ENCODE peak calls at places on chromosome 9, in eight cellular contexts. L is omental fat pad; O is SK-MEL-5; Z is activated gamma-delta T cell treated with anti-CD3 and anti-CD28 coated beads, Interleukin-2, amount 50 U/mL, for 16 hours; H is cardiac muscle cell; U is T-helper 9 cell; P is mesothelial cell of epicardium; C is iPS-NIHi11. W is an unnamed sample.

GRCh38 chr9:38641985-38642864 is 21.8 kb upstream of the ANKRD18A start:
- DNase-seq in L (no peak), O (peak), Z (no peak), H (peak), U (no peak), P (no peak), C (peak), W (no peak)

GRCh38 chr9:38418366-38418765 is 5.9 kb downstream of the IGFBPL1 start:
- DNase-seq in L (no peak), O (no peak), Z (no peak), H (no peak), U (no peak), P (no peak), C (no peak), W (no peak)

GRCh38 chr9:126788046-126788445 is 16.8 kb upstream of the ZBTB43 start:
- DNase-seq in L (no peak), O (peak), Z (no peak), H (no peak), U (no peak), P (no peak), C (no peak), W (no peak)

GRCh38 chr9:27362447-27363210 is 65.7 kb upstream of the EQTN start:
- DNase-seq in L (no peak), O (no peak), Z (no peak), H (no peak), U (no peak), P (no peak), C (no peak), W (no peak)

GRCh38 chr9:131006601-131007000 is 2.4 kb upstream of the LAMC3 start:
- DNase-seq in L (no peak), O (no peak), Z (no peak), H (no peak), U (no peak), P (no peak), C (no peak), W (no peak)

GRCh38 chr9:125617087-125617486 is 89.9 kb downstream of the MAPKAP1 start:
- DNase-seq in L (no peak), O (no peak), Z (no peak), H (no peak), U (no peak), P (no peak), C (no peak), W (no peak)

GRCh38 chr9:79012561-79012960 is 559.2 kb upstream of the TLE4 start:
- DNase-seq in L (no peak), O (no peak), Z (no peak), H (no peak), U (no peak), P (no peak), C (no peak), W (no peak)

GRCh38 chr9:123911024-123911423 is 18.9 kb downstream of the DENND1A start:
- DNase-seq in L (no peak), O (no peak), Z (no peak), H (no peak), U (no peak), P (no peak), C (no peak), W (no peak)

GRCh38 chr9:28810375-28811075 is 1237.2 kb upstream of the C9orf72 start:
- DNase-seq in L (no peak), O (peak), Z (no peak), H (no peak), U (no peak), P (no peak), C (no peak), W (no peak)

GRCh38 chr9:128233817-128234406 is 30.7 kb downstream of the DNM1 start:
- DNase-seq in L (no peak), O (no peak), Z (no peak), H (no peak), U (no peak), P (no peak), C (no peak), W (no peak)

GRCh38 chr9:105912868-105913516 is 218.7 kb downstream of the TMEM38B start:
- DNase-seq in L (no peak), O (no peak), Z (no peak), H (no peak), U (no peak), P (no peak), C (peak), W (no peak)

GRCh38 chr9:7006417-7006816 is 248.6 kb downstream of the KDM4C start:
- DNase-seq in L (no peak), O (no peak), Z (no peak), H (no peak), U (no peak), P (no peak), C (no peak), W (no peak)

GRCh38 chr9:122206118-122207046 is 22.4 kb downstream of the LHX6 start:
- DNase-seq in L (no peak), O (no peak), Z (no peak), H (no peak), U (no peak), P (no peak), C (no peak), W (no peak)

GRCh38 chr9:136865768-136866103 is 372 bp downstream of the EDF1 start:
- DNase-seq in L (no peak), O (no peak), Z (no peak), H (no peak), U (no peak), P (no peak), C (peak), W (no peak)

GRCh38 chr9:114400219-114400618 is 12.4 kb upstream of the AKNA start:
- DNase-seq in L (no peak), O (no peak), Z (no peak), H (no peak), U (no peak), P (no peak), C (no peak), W (no peak)

GRCh38 chr9:99076030-99076429 is 28.9 kb upstream of the TGFBR1 start:
- DNase-seq in L (no peak), O (no peak), Z (no peak), H (no peak), U (no peak), P (no peak), C (no peak), W (no peak)

GRCh38 chr9:8804618-8805017 is 1005.0 kb upstream of the DMAC1 start:
- DNase-seq in L (no peak), O (no peak), Z (no peak), H (no peak), U (no peak), P (no peak), C (no peak), W (no peak)

GRCh38 chr9:130271473-130271872 is 5.9 kb downstream of the HMCN2 start:
- DNase-seq in L (no peak), O (no peak), Z (no peak), H (no peak), U (no peak), P (no peak), C (no peak), W (no peak)

GRCh38 chr9:73565833-73566465 is 414.3 kb downstream of the ANXA1 start:
- DNase-seq in L (no peak), O (peak), Z (no peak), H (peak), U (no peak), P (no peak), C (peak), W (no peak)

GRCh38 chr9:128523199-128523925 is 18.8 kb downstream of the GLE1 start:
- DNase-seq in L (no peak), O (peak), Z (no peak), H (no peak), U (no peak), P (no peak), C (peak), W (no peak)

GRCh38 chr9:136856541-136857141 is 4.5 kb downstream of the MAMDC4 start:
- DNase-seq in L (no peak), O (no peak), Z (no peak), H (no peak), U (no peak), P (no peak), C (no peak), W (no peak)

GRCh38 chr9:87119328-87119881 is 172.1 kb upstream of the GAS1 start:
- DNase-seq in L (no peak), O (no peak), Z (no peak), H (peak), U (no peak), P (no peak), C (no peak), W (no peak)

GRCh38 chr9:124696101-124696500 is 75.0 kb downstream of the NR6A1 start:
- DNase-seq in L (no peak), O (no peak), Z (no peak), H (no peak), U (no peak), P (no peak), C (no peak), W (no peak)

GRCh38 chr9:136972743-136973142 is 4.6 kb upstream of the PTGDS start:
- DNase-seq in L (no peak), O (no peak), Z (no peak), H (no peak), U (no peak), P (no peak), C (no peak), W (no peak)

GRCh38 chr9:34510506-34511159 is 12.2 kb downstream of the ENHO start:
- DNase-seq in L (no peak), O (no peak), Z (no peak), H (no peak), U (no peak), P (no peak), C (no peak), W (no peak)

GRCh38 chr9:4020038-4020746 is 279.7 kb downstream of the GLIS3 start:
- DNase-seq in L (no peak), O (no peak), Z (no peak), H (peak), U (no peak), P (no peak), C (no peak), W (no peak)

GRCh38 chr9:91040371-91041215 is 239.0 kb downstream of the SYK start:
- DNase-seq in L (no peak), O (no peak), Z (no peak), H (no peak), U (no peak), P (no peak), C (no peak), W (no peak)

GRCh38 chr9:128937310-128938165 is 9.9 kb downstream of the DOLK start:
- DNase-seq in L (no peak), O (no peak), Z (no peak), H (no peak), U (no peak), P (no peak), C (no peak), W (no peak)

GRCh38 chr9:5886114-5886939 is 4.4 kb upstream of the MLANA start:
- DNase-seq in L (peak), O (peak), Z (peak), H (peak), U (peak), P (peak), C (peak), W (peak)

GRCh38 chr9:74742176-74742575 is 145.5 kb downstream of the TRPM6 start:
- DNase-seq in L (no peak), O (peak), Z (no peak), H (no peak), U (no peak), P (no peak), C (no peak), W (no peak)

GRCh38 chr9:86664603-86665002 is 282.7 kb downstream of the GAS1 start:
- DNase-seq in L (no peak), O (no peak), Z (no peak), H (no peak), U (no peak), P (no peak), C (no peak), W (no peak)

W was measured in T-helper 1 cell.